ENCODE peak calls at places on chromosomes 2 and 18, in six cellular contexts. T is activated T-cell treated with anti-CD3 and anti-CD28 coated beads for 24 hours, R is pancreas, P is right cardiac atrium, X is T-cell, J is iPS-NIHi11. U is an unnamed sample.

GRCh38 chr2:239630618-239631286 is 229.9 kb upstream of the HDAC4 start:
- DNase-seq in T (no peak), R (no peak), P (no peak), X (no peak), J (no peak), U (no peak)

GRCh38 chr18:10419420-10420103 is 34.9 kb upstream of the APCDD1 start:
- DNase-seq in T (no peak), R (no peak), P (no peak), X (no peak), J (no peak), U (no peak)

GRCh38 chr2:219058541-219059374 is 2.0 kb downstream of the IHH start:
- DNase-seq in T (no peak), R (peak; percentile 84), P (peak; percentile 88), X (no peak), J (peak; percentile 55), U (peak; percentile 66)

GRCh38 chr2:23521060-23521459 is 136.1 kb downstream of the KLHL29 start:
- DNase-seq in T (no peak), R (no peak), P (no peak), X (no peak), J (no peak), U (no peak)

GRCh38 chr2:204089542-204089941 is 153.0 kb downstream of the ICOS start:
- DNase-seq in T (no peak), R (no peak), P (no peak), X (no peak), J (no peak), U (no peak)

GRCh38 chr18:77165489-77166415 is 33.2 kb upstream of the MBP start:
- DNase-seq in T (no peak), R (no peak), P (peak; percentile 73), X (no peak), J (no peak), U (no peak)

GRCh38 chr2:232486558-232487384 is 863 bp downstream of the ECEL1 start:
- DNase-seq in T (no peak), R (no peak), P (peak; percentile 33), X (no peak), J (no peak), U (no peak)

GRCh38 chr18:2971741-2972552 is 41.0 kb downstream of the LPIN2 start:
- DNase-seq in T (peak; percentile 57), R (no peak), P (peak; percentile 78), X (peak; percentile 74), J (no peak), U (no peak)

GRCh38 chr2:46942143-46942526 is 26.5 kb upstream of the MCFD2 start:
- DNase-seq in T (peak; percentile 61), R (peak; percentile 38), P (peak; percentile 75), X (peak; percentile 72), J (no peak), U (no peak)

U was measured in ecto neural progenitor cell.